ENCODE peak calls at places on chromosome 14, in nine cellular contexts. M is HFF-Myc, D is tibial artery, F is lower lobe of right lung, X is colonic mucosa, Y is right atrium auricular region, T is bronchial epithelial cell, U is activated B cell treated with CpG ODN at 0.5 μM for 24 hours, J is WTC11. A is an unnamed sample.

GRCh38 chr14:55349565-55349964 is 62.1 kb downstream of the ATG14 start:
- DNase-seq in J (no peak), U (no peak), T (no peak), M (no peak), F (no peak), D (no peak), X (peak), Y (no peak), A (no peak)

GRCh38 chr14:79100578-79100977 is 930.4 kb downstream of the NRXN3 start:
- DNase-seq in T (no peak), U (no peak), J (no peak), X (no peak), Y (no peak), F (no peak), D (no peak), M (no peak), A (no peak)

GRCh38 chr14:91164676-91165075 is 50.8 kb downstream of the DGLUCY start:
- DNase-seq in T (peak), D (no peak), M (no peak), U (no peak), Y (no peak), J (no peak), X (peak), F (peak), A (no peak)

GRCh38 chr14:47919334-47919846 is 244.0 kb upstream of the MDGA2 start:
- DNase-seq in T (no peak), U (no peak), Y (no peak), J (no peak), D (no peak), F (no peak), X (no peak), M (no peak), A (no peak)

GRCh38 chr14:84520711-84521338 is 1009.1 kb upstream of the FLRT2 start:
- DNase-seq in D (no peak), F (no peak), J (no peak), Y (no peak), X (no peak), U (no peak), T (no peak), M (no peak), A (no peak)

GRCh38 chr14:91067186-91067585 is 6.7 kb upstream of the RPS6KA5 start:
- DNase-seq in M (no peak), U (no peak), X (no peak), J (no peak), D (no peak), F (no peak), T (no peak), Y (no peak), A (no peak)

GRCh38 chr14:74661726-74662450 is 49.9 kb upstream of the LTBP2 start:
- DNase-seq in Y (peak), X (no peak), U (no peak), M (no peak), T (no peak), J (no peak), F (no peak), D (peak), A (no peak)

GRCh38 chr14:24070285-24071143 is 848 bp upstream of the CPNE6 start:
- DNase-seq in Y (no peak), T (no peak), J (no peak), X (no peak), D (no peak), U (no peak), F (peak), M (no peak), A (no peak)

GRCh38 chr14:103382375-103382774 is 2.8 kb upstream of the MARK3 start:
- DNase-seq in M (no peak), U (no peak), T (peak), F (no peak), D (no peak), X (no peak), Y (no peak), J (no peak), A (no peak)

GRCh38 chr14:46352876-46353275 is 298.7 kb downstream of the RPL10L start:
- DNase-seq in F (no peak), J (no peak), T (no peak), Y (no peak), X (no peak), U (no peak), M (no peak), D (no peak), A (no peak)

GRCh38 chr14:103144085-103144484 is 20.8 kb downstream of the TNFAIP2 start:
- DNase-seq in X (no peak), Y (no peak), T (peak), U (no peak), J (no peak), D (no peak), M (peak), F (no peak), A (no peak)

GRCh38 chr14:97408937-97409860 is 612.0 kb downstream of the VRK1 start:
- DNase-seq in D (no peak), U (no peak), X (no peak), F (no peak), T (no peak), M (no peak), Y (no peak), J (no peak), A (no peak)

GRCh38 chr14:95226801-95227200 is 69.5 kb upstream of the DICER1 start:
- DNase-seq in Y (no peak), F (no peak), J (no peak), T (no peak), U (no peak), X (no peak), D (no peak), M (no peak), A (no peak)

GRCh38 chr14:72894623-72895378 is 900 bp upstream of the DPF3 start:
- DNase-seq in X (peak), M (no peak), J (peak), F (no peak), U (peak), D (no peak), T (peak), Y (no peak), A (peak)

GRCh38 chr14:81323621-81324400 is 76.3 kb downstream of the STON2 start:
- DNase-seq in Y (no peak), D (no peak), X (peak), F (peak), U (no peak), M (no peak), T (peak), J (peak), A (peak)

GRCh38 chr14:97976861-97977260 is 1179.7 kb downstream of the VRK1 start:
- DNase-seq in F (peak), J (no peak), T (no peak), M (no peak), X (peak), D (no peak), U (no peak), Y (peak), A (no peak)

GRCh38 chr14:100406505-100407131 is 83.5 kb downstream of the SLC25A47 start:
- DNase-seq in X (peak), U (no peak), Y (no peak), J (no peak), T (peak), D (no peak), F (no peak), M (peak), A (no peak)

GRCh38 chr14:72609205-72609916 is 284.5 kb downstream of the DPF3 start:
- DNase-seq in X (peak), U (no peak), Y (peak), F (no peak), J (no peak), M (no peak), T (no peak), D (no peak), A (no peak)

GRCh38 chr14:85531594-85532391 is 1.8 kb downstream of the FLRT2 start:
- DNase-seq in U (no peak), X (peak), D (peak), M (no peak), Y (peak), J (peak), T (peak), F (peak), A (peak)

GRCh38 chr14:92039073-92039719 is 663 bp downstream of the TRIP11 start:
- DNase-seq in J (peak), U (no peak), T (peak), X (peak), F (no peak), Y (no peak), D (peak), M (peak), A (no peak)

GRCh38 chr14:28098863-28099262 is 667.7 kb upstream of the FOXG1 start:
- DNase-seq in U (no peak), D (no peak), J (no peak), M (no peak), T (no peak), X (no peak), Y (no peak), F (no peak), A (no peak)

GRCh38 chr14:103563089-103563620 is 395 bp downstream of the COA8 start:
- DNase-seq in Y (no peak), F (peak), M (no peak), J (no peak), T (peak), U (no peak), X (peak), D (peak), A (no peak)

GRCh38 chr14:90344920-90345557 is 13.3 kb upstream of the NRDE2 start:
- DNase-seq in Y (no peak), D (no peak), X (no peak), U (no peak), M (no peak), T (peak), F (no peak), J (no peak), A (no peak)

GRCh38 chr14:96693252-96693820 is 103.8 kb upstream of the VRK1 start:
- DNase-seq in T (no peak), M (no peak), D (no peak), Y (no peak), F (no peak), U (no peak), X (no peak), J (no peak), A (no peak)

GRCh38 chr14:101219896-101220703 is 316.6 kb upstream of the RTL1 start:
- DNase-seq in J (no peak), M (no peak), Y (peak), T (no peak), U (no peak), X (peak), D (no peak), F (no peak), A (no peak)

GRCh38 chr14:26290007-26290530 is 307.8 kb downstream of the NOVA1 start:
- DNase-seq in X (no peak), D (no peak), F (no peak), U (no peak), J (no peak), Y (no peak), T (peak), M (no peak), A (no peak)

GRCh38 chr14:90513151-90514014 is 116.6 kb downstream of the CALM1 start:
- DNase-seq in J (no peak), F (peak), T (peak), X (peak), Y (peak), U (no peak), D (no peak), M (no peak), A (peak)

GRCh38 chr14:72614891-72615410 is 278.9 kb downstream of the DPF3 start:
- DNase-seq in M (no peak), F (no peak), U (no peak), D (no peak), J (no peak), Y (no peak), X (peak), T (no peak), A (no peak)

GRCh38 chr14:90454041-90455000 is 57.5 kb downstream of the CALM1 start:
- DNase-seq in M (peak), T (peak), U (no peak), X (peak), F (peak), J (peak), D (peak), Y (peak), A (peak)

GRCh38 chr14:36132826-36133225 is 43.7 kb downstream of the PTCSC3 start:
- DNase-seq in Y (no peak), M (no peak), J (no peak), U (no peak), T (no peak), F (no peak), D (no peak), X (no peak), A (no peak)
- TF ChIP-seq CTCF in Y (no peak), M (no peak), J (no peak), U (no peak), T (no peak), F (no peak), D (no peak), X (no peak), A (no peak)

DNA sequence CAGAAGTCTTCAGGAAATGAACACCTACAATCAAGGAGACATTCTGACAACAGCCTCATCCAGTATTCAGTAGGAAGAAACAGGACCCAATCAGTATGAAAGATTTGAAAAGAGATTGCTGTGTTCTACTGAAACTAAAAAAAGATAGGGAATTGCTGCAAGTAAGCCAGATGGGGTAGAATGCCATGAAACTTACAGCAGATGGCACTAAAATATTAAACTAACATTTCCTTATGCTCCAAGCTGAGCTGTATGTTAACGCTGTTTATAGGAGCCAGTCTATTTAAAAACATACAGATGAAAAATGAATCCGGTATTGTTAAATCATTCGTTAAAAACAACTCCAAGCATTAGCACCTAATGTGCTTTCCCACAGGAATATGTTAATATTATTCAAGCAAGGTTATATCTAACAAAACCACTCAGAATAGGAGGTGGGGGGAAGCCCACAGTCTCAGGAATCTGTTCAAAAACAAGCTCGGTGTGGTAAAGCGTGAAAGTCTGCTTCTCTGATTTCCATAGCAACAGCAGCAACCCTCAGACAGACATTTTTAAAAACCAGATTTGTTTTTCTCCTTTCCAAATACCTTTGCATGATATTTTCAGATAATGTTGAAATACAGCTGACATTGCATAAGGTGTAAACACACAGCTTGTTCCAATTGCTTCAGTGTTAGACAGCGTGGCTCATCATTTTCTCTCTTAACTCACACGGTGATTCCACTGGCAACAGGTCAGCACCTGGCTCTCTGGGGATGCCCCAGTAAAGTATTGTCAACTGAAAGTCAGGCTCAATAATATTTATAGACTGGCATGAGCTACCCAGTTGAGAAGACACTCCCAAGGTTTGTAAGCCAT is 131.4 kb upstream of the CCDC175 start:
- DNase-seq in F (no peak), U (no peak), D (no peak), T (no peak), X (no peak), J (no peak), Y (no peak), M (no peak), A (no peak)
- TF ChIP-seq CTCF in F (no peak), U (no peak), D (peak), T (no peak), X (no peak), J (no peak), Y (no peak), M (no peak), A (no peak)

DNA sequence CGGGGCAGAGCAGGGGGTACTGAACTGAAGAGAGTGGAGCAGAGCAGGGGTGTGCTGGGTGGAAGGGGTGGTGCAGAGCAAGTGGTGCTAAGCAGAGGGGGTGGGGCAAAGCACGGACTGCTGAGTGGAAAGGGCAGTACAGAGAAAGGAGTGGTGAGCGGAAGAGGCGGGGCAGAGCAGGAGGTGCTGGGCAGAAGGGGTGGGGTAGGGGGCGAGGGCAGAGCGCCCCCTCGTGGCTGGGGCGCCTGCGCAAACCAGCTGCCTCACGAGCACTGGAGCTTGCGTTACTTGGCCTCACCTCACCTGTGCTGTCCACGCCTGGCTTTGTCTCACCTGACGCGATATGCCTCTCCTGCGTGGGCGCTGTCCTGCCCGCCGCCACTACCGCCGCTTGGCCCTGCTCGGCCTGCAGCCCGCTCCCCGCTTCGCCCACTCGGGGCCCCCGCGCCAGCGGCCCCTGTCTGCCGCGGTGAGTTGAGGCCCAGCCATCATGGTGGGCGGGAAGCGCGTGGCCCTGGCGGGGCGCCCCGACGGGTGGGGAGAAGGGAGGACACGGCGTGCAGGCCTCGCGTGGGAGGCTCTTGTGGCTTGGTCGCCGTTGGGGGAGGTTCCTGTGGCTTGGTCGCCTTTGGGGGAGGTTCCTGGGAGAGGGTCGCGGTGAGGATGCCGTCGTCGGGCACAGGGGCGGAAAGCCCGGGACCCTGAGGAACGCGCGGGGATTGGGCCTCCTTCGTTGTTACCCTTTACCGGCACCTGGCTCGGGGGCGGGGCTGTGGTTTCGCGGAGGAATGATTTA is at the start of gene COX8C:
- DNase-seq in F (no peak), U (no peak), M (no peak), D (no peak), J (peak), Y (no peak), X (no peak), T (no peak), A (no peak)
- TF ChIP-seq CTCF in F (no peak), U (no peak), M (no peak), D (no peak), J (no peak), Y (no peak), X (no peak), T (no peak), A (no peak)

GRCh38 chr14:70014696-70015095 is 135.5 kb downstream of the SMOC1 start:
- DNase-seq in Y (no peak), U (no peak), D (no peak), M (no peak), F (no peak), J (no peak), X (no peak), T (no peak), A (no peak)
- TF ChIP-seq CTCF in Y (no peak), U (no peak), D (no peak), M (no peak), F (no peak), J (no peak), X (no peak), T (no peak), A (no peak)

GRCh38 chr14:32246751-32247150 is 43.7 kb upstream of the RNU6-8 start:
- DNase-seq in U (no peak), T (no peak), X (no peak), J (no peak), Y (no peak), D (no peak), M (no peak), F (no peak), A (no peak)

GRCh38 chr14:32249780-32250179 is 46.7 kb upstream of the RNU6-8 start:
- DNase-seq in X (no peak), Y (no peak), J (no peak), D (no peak), U (no peak), F (no peak), T (peak), M (no peak), A (no peak)

GRCh38 chr14:32244404-32244803 is 41.3 kb upstream of the RNU6-8 start:
- DNase-seq in T (no peak), X (no peak), F (no peak), D (no peak), Y (no peak), M (no peak), U (no peak), J (no peak), A (no peak)
- TF ChIP-seq CTCF in T (no peak), X (no peak), F (no peak), D (no peak), Y (no peak), M (peak), U (no peak), J (no peak), A (no peak)

DNA sequence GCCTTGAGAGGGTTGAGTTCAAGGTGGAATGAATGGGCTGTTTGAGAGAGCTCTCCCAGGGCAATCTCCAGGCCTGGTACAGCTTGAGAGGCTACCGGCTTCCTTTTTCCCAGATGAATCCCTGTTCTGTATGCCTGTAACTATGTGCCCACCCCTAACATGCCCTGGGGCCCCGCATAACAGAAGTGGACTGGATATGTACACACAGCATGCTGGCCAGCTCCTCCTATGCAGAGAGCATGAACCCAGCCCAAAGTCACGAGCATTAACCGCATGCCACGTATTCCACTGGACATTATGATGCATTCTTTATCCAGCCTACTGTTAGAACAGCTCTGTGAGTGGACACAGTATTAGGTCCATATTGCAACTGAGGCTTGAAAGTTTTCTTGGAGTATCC is 43.5 kb downstream of the IRF2BPL start:
- DNase-seq in D (no peak), Y (no peak), F (no peak), T (no peak), X (no peak), J (no peak), M (no peak), U (no peak), A (peak)
- TF ChIP-seq CTCF in D (no peak), Y (no peak), F (no peak), T (no peak), X (no peak), J (no peak), M (no peak), U (no peak), A (no peak)

DNA sequence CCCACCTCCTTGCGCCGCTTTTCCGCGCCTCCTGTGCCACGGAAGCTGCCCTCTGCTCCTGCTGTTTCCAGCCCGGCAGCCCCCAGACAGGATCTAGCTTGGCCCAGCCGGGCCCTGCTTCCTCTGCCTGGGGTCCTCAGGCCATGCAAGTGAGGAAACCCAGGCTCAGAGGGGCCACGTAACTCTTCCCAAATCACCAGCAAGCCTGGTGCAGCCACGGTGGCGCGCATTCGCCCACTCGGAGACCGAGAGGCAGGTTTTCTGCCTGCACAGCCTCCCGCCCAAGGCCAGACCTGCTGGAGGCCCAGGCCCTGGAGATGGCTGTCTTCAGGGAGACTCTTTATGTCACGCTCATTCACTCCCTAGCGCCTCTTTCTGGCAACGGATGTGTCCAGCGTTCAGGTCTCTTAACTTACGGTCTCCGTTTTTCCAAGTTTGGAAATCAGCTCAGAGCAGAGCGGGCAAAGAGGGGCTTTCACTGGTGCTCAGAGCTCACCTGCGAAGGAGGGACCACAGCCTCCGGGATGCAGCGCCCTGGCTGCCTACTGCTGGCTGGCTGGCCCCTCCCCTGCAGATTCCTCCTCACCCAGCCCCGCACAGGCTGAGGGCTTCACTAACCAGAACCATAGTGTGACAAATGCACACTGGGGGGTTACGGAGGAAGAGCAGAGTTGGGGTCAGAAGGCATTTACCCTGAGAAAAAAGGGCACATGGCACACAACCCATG is 20.6 kb upstream of the CEP170B start:
- DNase-seq in M (no peak), T (no peak), J (peak), U (no peak), X (no peak), F (no peak), D (no peak), Y (no peak), A (no peak)
- TF ChIP-seq CTCF in M (no peak), T (no peak), J (no peak), U (no peak), X (no peak), F (no peak), D (no peak), Y (no peak), A (no peak)

A was measured in neural crest cell.